ENCODE peak calls at places on chromosomes 6 and 20, in five cellular contexts. A, F, X, B and Y are unnamed samples. For H3K4me1, the result is how much of the 10 kb centered on the place peaks cover.

GRCh38 chr6:132520953-132521352 is 8.0 kb upstream of the STX7 start:
- DNase-seq in A (no peak), F (no peak), X (no peak), B (no peak), Y (no peak)

GRCh38 chr6:121849477-121849876 is 414.0 kb downstream of the GJA1 start:
- DNase-seq in A (peak), F (peak), X (no peak), B (peak), Y (peak)

GRCh38 chr6:108774555-108774954 is 73.7 kb upstream of the ARMC2 start:
- DNase-seq in A (no peak), F (no peak), X (no peak), B (no peak), Y (no peak)

GRCh38 chr6:158016571-158017383 is 35.1 kb downstream of the SYNJ2 start:
- DNase-seq in A (peak), F (no peak), X (no peak), B (no peak), Y (no peak)

GRCh38 chr20:44153636-44154043 is 33.3 kb downstream of the JPH2 start:
- DNase-seq in A (no peak), F (no peak), X (no peak), B (no peak), Y (no peak)

GRCh38 chr6:31896856-31897611 is 464 bp downstream of the EHMT2 start:
- DNase-seq in A (peak), F (no peak), X (no peak), B (no peak), Y (no peak)

GRCh38 chr20:17825949-17826843 is 126.4 kb downstream of the BANF2 start:
- DNase-seq in A (no peak), F (no peak), X (no peak), B (no peak), Y (no peak)

GRCh38 chr20:33411711-33412483 is 10.6 kb upstream of the CDK5RAP1 start:
- DNase-seq in A (no peak), F (no peak), X (no peak), B (no peak), Y (no peak)

GRCh38 chr6:75922226-75922625 is 150.2 kb downstream of the IMPG1 start:
- DNase-seq in A (no peak), F (no peak), X (no peak), B (no peak), Y (no peak)

DNA sequence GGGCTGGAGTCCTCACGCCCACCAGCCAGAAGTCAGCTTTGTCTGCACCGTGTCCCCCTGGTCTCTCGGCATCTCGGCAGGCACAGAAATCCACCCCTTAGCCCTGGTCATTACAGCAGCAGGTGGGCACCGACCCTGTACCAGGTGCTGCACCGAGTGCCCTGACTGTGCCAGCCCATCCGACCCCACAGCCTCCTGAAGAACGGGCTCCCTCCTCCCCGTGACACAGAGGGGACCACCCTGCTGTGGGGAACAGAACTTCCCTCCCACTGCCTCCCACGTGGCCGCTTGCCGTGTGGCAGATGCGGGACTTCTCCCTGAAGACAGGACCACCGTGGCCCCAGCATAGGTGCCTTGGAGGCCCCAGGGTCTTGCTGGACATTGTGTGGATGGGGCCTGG is 161.2 kb downstream of the TAF4 start:
- DNase-seq in A (no peak), F (no peak), X (peak), B (no peak), Y (no peak)
- H3K4me1 ChIP-seq in A (under half), F (under half), X (under half), B (under half), Y (under half)

GRCh38 chr6:97440590-97441176 is 157.7 kb upstream of the MMS22L start:
- DNase-seq in A (peak), F (no peak), X (no peak), B (peak), Y (peak)

GRCh38 chr6:97449437-97449966 is 166.5 kb upstream of the MMS22L start:
- DNase-seq in A (no peak), F (no peak), X (no peak), B (no peak), Y (no peak)

GRCh38 chr6:97443408-97444080 is 160.5 kb upstream of the MMS22L start:
- DNase-seq in A (no peak), F (no peak), X (no peak), B (no peak), Y (no peak)

DNA sequence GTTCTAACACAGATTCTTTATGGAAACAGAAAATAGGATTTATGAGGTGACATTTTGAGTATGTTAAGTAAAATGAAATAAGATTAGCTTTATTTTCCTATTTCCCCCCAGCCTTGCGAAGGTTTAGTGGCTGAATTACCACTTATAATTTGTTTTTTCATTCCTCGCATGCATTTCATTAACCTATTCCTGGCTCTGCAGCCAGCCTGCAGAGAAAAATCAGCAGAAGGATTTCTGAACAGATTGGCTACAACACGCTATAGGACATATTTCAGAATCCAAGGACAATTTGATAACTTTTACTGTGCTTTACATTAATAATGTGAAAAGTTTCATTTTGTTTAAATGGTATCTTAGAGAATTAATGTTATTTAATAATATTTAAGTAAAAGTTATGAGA is 162.4 kb upstream of the MMS22L start:
- DNase-seq in A (no peak), F (no peak), X (no peak), B (no peak), Y (no peak)
- H3K4me3 ChIP-seq in A (no peak), F (no peak), X (no peak), B (no peak), Y (no peak)

DNA sequence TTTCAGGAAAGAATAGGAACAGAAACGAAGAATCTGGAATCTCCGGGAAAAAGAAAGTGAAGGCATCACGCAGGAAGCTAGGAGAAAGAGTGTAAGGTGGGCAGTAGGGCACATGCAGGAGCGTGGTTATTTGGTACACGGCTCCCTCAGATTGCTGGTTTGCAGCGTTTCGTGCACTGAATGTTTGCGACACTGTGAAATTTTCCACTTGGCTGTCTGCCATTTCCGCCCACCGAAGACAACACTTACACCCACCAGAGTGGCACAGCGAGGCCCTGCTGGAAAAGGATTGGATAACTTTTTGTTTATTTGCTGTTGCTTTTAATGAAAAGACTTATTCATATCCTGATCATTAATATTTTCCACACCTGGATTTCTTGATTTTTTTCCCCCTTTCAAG is 248.3 kb downstream of the GMPR start:
- DNase-seq in A (no peak), F (no peak), X (no peak), B (no peak), Y (no peak)
- H3K4me1 ChIP-seq in A (under half), F (under half), X (under half), B (under half), Y (under half)

GRCh38 chr6:41522780-41523548 is 23.2 kb upstream of the FOXP4 start:
- DNase-seq in A (no peak), F (no peak), X (no peak), B (no peak), Y (no peak)
- H3K4me3 ChIP-seq in A (no peak), F (no peak), X (no peak), B (no peak), Y (no peak)

GRCh38 chr20:46358336-46359058 is 47.9 kb downstream of the ELMO2 start:
- DNase-seq in A (no peak), F (no peak), X (no peak), B (no peak), Y (no peak)

GRCh38 chr20:46355778-46356177 is 47.5 kb upstream of the CDH22 start:
- DNase-seq in A (no peak), F (no peak), X (no peak), B (no peak), Y (no peak)

GRCh38 chr20:46354920-46355654 is 46.8 kb upstream of the CDH22 start:
- DNase-seq in A (no peak), F (no peak), X (no peak), B (no peak), Y (no peak)

GRCh38 chr20:46356195-46357029 is 48.1 kb upstream of the CDH22 start:
- DNase-seq in A (no peak), F (no peak), X (no peak), B (no peak), Y (no peak)

DNA sequence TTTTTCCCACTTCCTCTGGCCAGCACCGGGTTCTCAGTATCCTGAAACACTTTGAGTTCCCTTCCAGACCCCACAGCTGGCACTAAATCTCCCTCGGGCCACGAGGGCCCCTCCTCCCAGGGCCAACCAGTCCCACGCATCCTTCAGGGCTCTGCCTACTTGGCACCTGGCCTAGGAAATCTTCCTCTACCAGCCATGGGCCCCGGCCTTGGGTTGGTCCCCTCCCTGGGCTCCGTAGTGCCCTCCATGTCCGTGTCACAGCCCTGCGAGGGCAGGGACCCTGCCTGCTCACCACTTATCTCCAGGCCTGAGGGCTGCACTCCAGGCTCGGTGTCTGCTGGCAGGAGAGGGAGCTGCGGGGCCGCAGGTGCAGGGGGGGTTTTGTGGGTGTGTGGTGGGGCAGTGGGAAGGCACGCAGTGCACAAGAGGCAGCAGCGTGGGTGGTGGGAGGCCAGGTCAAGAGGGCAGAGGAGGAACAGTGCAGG is 48.8 kb upstream of the CDH22 start:
- DNase-seq in A (no peak), F (no peak), X (no peak), B (no peak), Y (no peak)
- H3K4me1 ChIP-seq in A (under half), F (under half), X (under half), B (under half), Y (under half)

GRCh38 chr6:43639984-43640800 is 4.6 kb downstream of the MAD2L1BP start:
- DNase-seq in A (no peak), F (no peak), X (no peak), B (no peak), Y (no peak)

GRCh38 chr6:43648248-43648647 is 3.4 kb downstream of the RSPH9 start:
- DNase-seq in A (no peak), F (no peak), X (no peak), B (no peak), Y (no peak)

GRCh38 chr6:43645613-43645964 is 753 bp downstream of the RSPH9 start:
- DNase-seq in A (no peak), F (no peak), X (no peak), B (no peak), Y (no peak)

GRCh38 chr6:43647613-43648012 is 2.8 kb downstream of the RSPH9 start:
- DNase-seq in A (no peak), F (no peak), X (no peak), B (no peak), Y (no peak)

GRCh38 chr6:43644940-43645612 is at the start of gene RSPH9:
- DNase-seq in A (peak), F (no peak), X (peak), B (peak), Y (no peak)
- H3K4me3 ChIP-seq in A (peak), F (no peak), X (no peak), B (peak), Y (no peak)

DNA sequence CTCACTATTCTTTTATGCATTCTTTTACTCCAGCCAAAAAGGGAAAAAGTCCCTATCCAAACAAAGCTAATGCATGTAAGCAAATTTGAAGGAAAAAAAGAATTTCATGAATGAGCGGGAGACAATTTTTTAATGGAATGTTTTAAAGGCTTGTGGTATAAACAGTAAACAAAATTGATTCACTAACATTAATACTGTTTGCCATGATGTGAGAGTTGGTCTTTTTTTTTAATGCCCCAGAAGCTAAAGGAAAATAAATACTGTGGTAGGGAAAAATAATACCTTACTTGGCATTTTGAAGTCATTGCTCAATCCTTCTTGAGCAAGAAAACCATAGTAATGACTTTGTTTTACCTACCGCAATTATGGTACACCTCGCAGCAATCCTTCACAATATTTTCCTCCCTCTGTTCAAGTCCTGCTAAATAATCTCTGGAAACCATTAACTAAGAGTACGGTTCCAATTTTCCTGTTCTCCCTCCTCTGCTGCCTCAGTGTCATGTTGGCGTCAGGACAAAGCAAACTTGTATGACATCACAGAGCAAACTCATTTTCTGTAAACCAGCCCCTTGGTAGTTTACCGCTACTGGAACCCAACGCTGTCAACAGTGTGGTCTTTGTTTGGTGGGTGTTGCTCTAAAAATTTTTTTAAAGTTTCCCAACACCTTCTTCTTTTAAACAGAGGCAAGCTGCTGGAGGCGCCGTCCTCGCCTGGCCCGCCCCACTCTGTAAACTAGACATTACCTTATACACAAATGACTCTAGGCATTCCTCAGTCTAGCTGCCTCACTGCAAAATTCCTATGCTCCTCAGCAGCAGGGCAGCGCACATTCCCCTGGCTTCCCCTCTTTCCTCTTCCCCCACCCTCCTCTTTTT is 78.8 kb downstream of the BACH2 start:
- DNase-seq in A (no peak), F (peak), X (peak), B (peak), Y (no peak)
- H3K4me1 ChIP-seq in A (half or more), F (under half), X (under half), B (under half), Y (under half)

DNA sequence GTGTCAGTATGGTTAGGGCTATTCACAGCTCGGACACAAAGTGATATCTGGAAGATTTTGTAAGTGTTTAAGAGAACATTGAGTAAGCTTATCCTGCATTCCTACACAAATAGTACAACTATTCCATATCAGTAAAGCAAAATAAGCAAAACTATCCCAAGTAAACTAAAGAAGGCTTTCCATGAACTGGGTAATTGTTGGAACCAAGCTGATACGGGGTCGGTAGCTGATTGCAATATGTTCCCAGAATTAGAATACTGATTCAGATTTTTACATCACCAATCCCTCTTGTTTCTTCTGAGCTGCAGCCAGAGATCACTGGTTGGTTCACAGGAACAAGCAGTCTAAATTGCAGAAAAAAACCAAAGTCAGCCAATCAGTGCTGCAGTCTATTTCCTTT is 54.1 kb downstream of the CDS2 start:
- DNase-seq in A (no peak), F (no peak), X (no peak), B (no peak), Y (no peak)
- H3K4me3 ChIP-seq in A (no peak), F (no peak), X (no peak), B (peak), Y (no peak)

GRCh38 chr20:47577271-47577670 is 75.6 kb downstream of the NCOA3 start:
- DNase-seq in A (no peak), F (no peak), X (no peak), B (no peak), Y (peak)
- H3K4me1 ChIP-seq in A (under half), F (under half), X (under half), B (under half), Y (under half)